ENCODE peak calls at places on chromosomes 12 and 14, in four cellular contexts. G, J, B and K are unnamed samples.

GRCh38 chr12:123120452-123121166 is 30.3 kb downstream of the PITPNM2 start:
- DNase-seq in G (no peak), J (peak), B (no peak), K (no peak)

GRCh38 chr14:105364100-105364708 is 34.1 kb upstream of the TEX22 start:
- DNase-seq in G (no peak), J (no peak), B (no peak), K (no peak)

GRCh38 chr12:132284071-132284492 is 45.3 kb downstream of the GALNT9 start:
- DNase-seq in G (no peak), J (peak), B (no peak), K (no peak)

GRCh38 chr12:107355004-107355565 is 261.7 kb upstream of the CRY1 start:
- DNase-seq in G (no peak), J (no peak), B (no peak), K (no peak)

GRCh38 chr12:49578471-49579112 is 10.7 kb upstream of the MCRS1 start:
- DNase-seq in G (no peak), J (no peak), B (no peak), K (no peak)

GRCh38 chr12:19574606-19575005 is 135.3 kb downstream of the AEBP2 start:
- DNase-seq in G (no peak), J (no peak), B (no peak), K (no peak)

GRCh38 chr12:80702889-80703605 is 4.4 kb upstream of the MYF6 start:
- DNase-seq in G (no peak), J (peak), B (no peak), K (peak)

GRCh38 chr12:59396519-59396918 is 199.3 kb upstream of the SLC16A7 start:
- DNase-seq in G (no peak), J (peak), B (no peak), K (no peak)

GRCh38 chr14:61489932-61490331 is 168.6 kb downstream of the PRKCH start:
- DNase-seq in G (no peak), J (peak), B (no peak), K (no peak)

GRCh38 chr12:56596815-56597214 is 33.3 kb downstream of the BAZ2A start:
- DNase-seq in G (no peak), J (no peak), B (no peak), K (no peak)

GRCh38 chr12:65951697-65952096 is 127.4 kb downstream of the HMGA2 start:
- DNase-seq in G (no peak), J (no peak), B (no peak), K (no peak)

GRCh38 chr14:67583711-67584644 is 16.1 kb downstream of the PIGH start:
- DNase-seq in G (no peak), J (peak), B (no peak), K (peak)

GRCh38 chr12:39541471-39541870 is 78.1 kb downstream of the ABCD2 start:
- DNase-seq in G (no peak), J (no peak), B (no peak), K (no peak)

GRCh38 chr14:29274890-29275651 is 508.5 kb downstream of the FOXG1 start:
- DNase-seq in G (no peak), J (peak), B (no peak), K (no peak)

GRCh38 chr14:85308531-85309300 is 221.2 kb upstream of the FLRT2 start:
- DNase-seq in G (no peak), J (no peak), B (no peak), K (no peak)

GRCh38 chr12:41589878-41590277 is 401.8 kb downstream of the PDZRN4 start:
- DNase-seq in G (no peak), J (no peak), B (no peak), K (no peak)

GRCh38 chr12:51183816-51184215 is 10.9 kb upstream of the TFCP2 start:
- DNase-seq in G (no peak), J (peak), B (no peak), K (peak)

GRCh38 chr12:70255311-70255710 is 12.1 kb downstream of the CNOT2 start:
- DNase-seq in G (no peak), J (no peak), B (no peak), K (no peak)

GRCh38 chr12:127723236-127723635 is 543.7 kb upstream of the TMEM132C start:
- DNase-seq in G (no peak), J (no peak), B (no peak), K (no peak)

GRCh38 chr12:102702447-102703114 is 214.5 kb downstream of the PAH start:
- DNase-seq in G (peak), J (peak), B (peak), K (peak)

GRCh38 chr12:111293266-111294009 is 75.5 kb downstream of the PHETA1 start:
- DNase-seq in G (no peak), J (no peak), B (no peak), K (no peak)

GRCh38 chr12:79482323-79482722 is 208.4 kb downstream of the PAWR start:
- DNase-seq in G (no peak), J (no peak), B (no peak), K (no peak)

GRCh38 chr12:6038160-6038559 is 86.3 kb downstream of the VWF start:
- DNase-seq in G (no peak), J (peak), B (no peak), K (no peak)

GRCh38 chr12:122870163-122870842 is 25.6 kb downstream of the VPS37B start:
- DNase-seq in G (no peak), J (no peak), B (no peak), K (no peak)

GRCh38 chr12:92462049-92462448 is 240.7 kb upstream of the PLEKHG7 start:
- DNase-seq in G (no peak), J (no peak), B (no peak), K (no peak)

GRCh38 chr14:39974036-39974435 is 541.8 kb upstream of the FBXO33 start:
- DNase-seq in G (no peak), J (no peak), B (no peak), K (no peak)

GRCh38 chr14:64478634-64479250 is 13.4 kb downstream of the AKAP5 start:
- DNase-seq in G (no peak), J (peak), B (no peak), K (no peak)

GRCh38 chr12:132719141-132719953 is 8.7 kb downstream of the PGAM5 start:
- DNase-seq in G (no peak), J (peak), B (no peak), K (no peak)

GRCh38 chr14:67461341-67461985 is 27.1 kb downstream of the TMEM229B start:
- DNase-seq in G (no peak), J (no peak), B (no peak), K (peak)

GRCh38 chr14:103530831-103531230 is 1.8 kb downstream of the TRMT61A start:
- DNase-seq in G (no peak), J (no peak), B (no peak), K (no peak)

GRCh38 chr14:103529383-103530365 is 678 bp downstream of the TRMT61A start:
- DNase-seq in G (no peak), J (no peak), B (no peak), K (no peak)

GRCh38 chr14:103531421-103532215 is 2.6 kb downstream of the TRMT61A start:
- DNase-seq in G (no peak), J (no peak), B (no peak), K (no peak)

GRCh38 chr14:103528512-103529382 is at the start of gene TRMT61A:
- DNase-seq in G (peak), J (peak), B (peak), K (peak)

GRCh38 chr14:103530390-103530789 is 1.4 kb downstream of the TRMT61A start:
- DNase-seq in G (no peak), J (peak), B (no peak), K (no peak)
- H3K4me3 ChIP-seq in G (no peak), J (peak), B (no peak), K (peak)

GRCh38 chr12:114687269-114687605 is 3.3 kb upstream of the TBX3 start:
- DNase-seq in G (no peak), J (no peak), B (no peak), K (no peak)

GRCh38 chr12:114687802-114688201 is 3.8 kb upstream of the TBX3 start:
- DNase-seq in G (no peak), J (no peak), B (no peak), K (no peak)

GRCh38 chr12:114685869-114686268 is 1.9 kb upstream of the TBX3 start:
- DNase-seq in G (no peak), J (no peak), B (no peak), K (no peak)

GRCh38 chr12:114685320-114685781 is 1.4 kb upstream of the TBX3 start:
- DNase-seq in G (no peak), J (no peak), B (no peak), K (no peak)

GRCh38 chr12:114686421-114687268 is 2.7 kb upstream of the TBX3 start:
- DNase-seq in G (no peak), J (no peak), B (no peak), K (no peak)
- H3K4me3 ChIP-seq in G (no peak), J (no peak), B (no peak), K (no peak)

DNA sequence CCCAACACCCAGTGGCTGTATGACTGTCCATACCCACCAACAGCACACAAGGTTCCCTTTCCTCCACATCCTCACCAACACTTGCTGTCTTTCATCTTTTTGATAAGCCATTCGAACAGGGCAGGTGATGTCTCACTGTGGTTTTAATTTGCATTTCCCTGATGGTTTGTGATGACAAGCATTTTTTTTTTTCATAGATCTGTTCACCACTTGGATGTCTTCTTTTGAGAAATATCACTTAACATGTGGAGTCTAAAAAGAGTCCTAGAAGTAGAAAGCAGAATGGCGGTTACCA is 198.1 kb upstream of the DIO3 start:
- DNase-seq in G (no peak), J (no peak), B (no peak), K (no peak)
- H3K4me3 ChIP-seq in G (no peak), J (no peak), B (no peak), K (no peak)

GRCh38 chr12:125140239-125140917 is 75.1 kb downstream of the AACS start:
- DNase-seq in G (no peak), J (peak), B (no peak), K (no peak)
- H3K4me3 ChIP-seq in G (no peak), J (no peak), B (no peak), K (no peak)

GRCh38 chr14:22097606-22098292 is 424.1 kb upstream of the OR4E1 start:
- DNase-seq in G (no peak), J (no peak), B (no peak), K (no peak)
- H3K4me3 ChIP-seq in G (no peak), J (no peak), B (no peak), K (no peak)